ENCODE peak calls at places on chromosomes 6 and 20, in seven cellular contexts. Y is Panc1, B is cardiac muscle cell, A is transverse colon, E is brain microvascular endothelial cell, J is mesendoderm, M is H9. T is an unnamed sample.

GRCh38 chr6:107618672-107619071 is 128.8 kb downstream of the SOBP start:
- DNase-seq in Y (no peak), B (no peak), A (peak), E (no peak), J (no peak), M (no peak), T (no peak)

GRCh38 chr6:107827541-107827940 is 3.4 kb upstream of the SCML4 start:
- DNase-seq in Y (no peak), B (no peak), A (no peak), E (no peak), J (no peak), M (no peak), T (no peak)

GRCh38 chr6:54647301-54647664 is 199.3 kb upstream of the FAM83B start:
- DNase-seq in Y (no peak), B (no peak), A (no peak), E (no peak), J (no peak), M (no peak), T (no peak)

GRCh38 chr6:42720739-42721138 is 1.7 kb downstream of the PRPH2 start:
- DNase-seq in Y (no peak), B (peak), A (no peak), E (peak), J (peak), M (no peak), T (no peak)

GRCh38 chr6:90940812-90941481 is 354.1 kb upstream of the MAP3K7 start:
- DNase-seq in Y (peak), B (peak), A (no peak), E (peak), J (peak), M (no peak), T (peak)

GRCh38 chr20:37567671-37568588 is 40.3 kb upstream of the BLCAP start:
- DNase-seq in Y (no peak), B (peak), A (no peak), E (no peak), J (peak), M (no peak), T (no peak)

GRCh38 chr6:116313377-116313776 is 33.6 kb upstream of the TSPYL1 start:
- DNase-seq in Y (no peak), B (peak), A (no peak), E (no peak), J (no peak), M (no peak), T (no peak)

GRCh38 chr6:166728884-166729530 is 102.0 kb upstream of the RPS6KA2 start:
- DNase-seq in Y (no peak), B (no peak), A (no peak), E (no peak), J (no peak), M (no peak), T (no peak)

GRCh38 chr6:129521946-129522345 is 188.0 kb downstream of the ARHGAP18 start:
- DNase-seq in Y (no peak), B (no peak), A (no peak), E (no peak), J (no peak), M (no peak), T (no peak)

GRCh38 chr6:43900560-43901329 is 130.7 kb downstream of the VEGFA start:
- DNase-seq in Y (no peak), B (no peak), A (no peak), E (no peak), J (no peak), M (no peak), T (no peak)

GRCh38 chr6:31083742-31084354 is 28.5 kb downstream of the C6orf15 start:
- DNase-seq in Y (no peak), B (peak), A (peak), E (peak), J (peak), M (peak), T (peak)

GRCh38 chr6:36825996-36826395 is 13.2 kb downstream of the CPNE5 start:
- DNase-seq in Y (no peak), B (no peak), A (no peak), E (no peak), J (no peak), M (no peak), T (no peak)

GRCh38 chr6:62229231-62229630 is 56.8 kb downstream of the KHDRBS2 start:
- DNase-seq in Y (no peak), B (no peak), A (no peak), E (no peak), J (no peak), M (no peak), T (no peak)

GRCh38 chr6:82570083-82570482 is 206.5 kb downstream of the TPBG start:
- DNase-seq in Y (no peak), B (no peak), A (no peak), E (no peak), J (no peak), M (no peak), T (no peak)

GRCh38 chr6:132788658-132789397 is 9.6 kb downstream of the SLC18B1 start:
- DNase-seq in Y (no peak), B (no peak), A (no peak), E (no peak), J (peak), M (no peak), T (no peak)

GRCh38 chr6:63441266-63441956 is 121.6 kb upstream of the LGSN start:
- DNase-seq in Y (no peak), B (no peak), A (no peak), E (no peak), J (peak), M (peak), T (no peak)

GRCh38 chr20:23446505-23446904 is 6.2 kb downstream of the CST11 start:
- DNase-seq in Y (no peak), B (peak), A (peak), E (peak), J (peak), M (peak), T (peak)

DNA sequence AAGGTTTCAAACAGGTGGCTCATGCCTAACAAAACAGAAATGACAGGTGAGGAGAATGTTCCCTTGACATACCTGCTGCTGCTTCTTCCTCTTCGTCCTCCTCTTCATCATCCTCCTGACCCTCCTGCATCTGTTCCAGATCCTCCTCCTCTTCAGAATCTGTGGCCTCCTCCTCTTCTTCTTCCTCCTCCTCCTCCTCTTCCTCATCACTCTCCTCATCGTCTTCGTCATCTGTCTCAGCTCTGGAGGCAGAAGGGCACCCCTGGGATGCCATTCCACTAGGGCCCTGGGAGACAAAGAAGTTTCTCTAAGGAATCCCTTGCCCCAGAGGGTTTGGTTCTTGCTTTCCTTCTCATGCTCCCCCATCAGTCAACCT is 2.4 kb upstream of the ZBTB22 start:
- DNase-seq in Y (no peak), B (no peak), A (no peak), E (no peak), J (no peak), M (no peak), T (no peak)
- H3K27ac ChIP-seq in Y (peak), B (no peak), A (no peak), E (peak), J (no peak), M (no peak), T (no peak)

DNA sequence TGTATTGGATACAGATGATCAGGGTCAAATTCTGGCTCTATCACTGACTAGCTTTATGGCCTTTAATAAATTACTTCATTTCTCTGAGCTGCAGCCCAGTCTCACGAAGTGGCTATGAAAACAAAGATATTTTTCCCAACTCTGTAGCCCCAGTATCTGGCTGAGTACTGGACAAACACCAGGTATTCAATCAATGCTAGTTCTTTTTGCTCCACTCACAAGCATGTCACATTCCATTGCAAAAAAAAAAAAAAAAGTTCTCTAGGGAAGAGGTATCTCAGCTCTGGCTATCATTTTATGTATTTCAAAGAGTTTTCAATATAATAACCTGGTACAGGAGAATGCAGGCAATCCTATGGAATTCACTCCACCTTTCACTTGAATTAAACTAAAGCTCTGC is 3.1 kb downstream of the CHD6 start:
- DNase-seq in Y (no peak), B (no peak), A (no peak), E (no peak), J (no peak), M (no peak), T (no peak)
- H3K27ac ChIP-seq in Y (no peak), B (no peak), A (no peak), E (no peak), J (no peak), M (no peak), T (no peak)

GRCh38 chr20:45373353-45374100 is 4.6 kb downstream of the TP53TG5 start:
- DNase-seq in Y (peak), B (peak), A (peak), E (peak), J (peak), M (peak), T (peak)
- H3K27ac ChIP-seq in Y (peak), B (no peak), A (peak), E (no peak), J (no peak), M (no peak), T (no peak)

GRCh38 chr6:33415831-33416230 is 2.1 kb downstream of the CUTA start:
- DNase-seq in Y (no peak), B (no peak), A (no peak), E (no peak), J (no peak), M (no peak), T (no peak)
- H3K27ac ChIP-seq in Y (peak), B (no peak), A (peak), E (peak), J (no peak), M (no peak), T (no peak)

DNA sequence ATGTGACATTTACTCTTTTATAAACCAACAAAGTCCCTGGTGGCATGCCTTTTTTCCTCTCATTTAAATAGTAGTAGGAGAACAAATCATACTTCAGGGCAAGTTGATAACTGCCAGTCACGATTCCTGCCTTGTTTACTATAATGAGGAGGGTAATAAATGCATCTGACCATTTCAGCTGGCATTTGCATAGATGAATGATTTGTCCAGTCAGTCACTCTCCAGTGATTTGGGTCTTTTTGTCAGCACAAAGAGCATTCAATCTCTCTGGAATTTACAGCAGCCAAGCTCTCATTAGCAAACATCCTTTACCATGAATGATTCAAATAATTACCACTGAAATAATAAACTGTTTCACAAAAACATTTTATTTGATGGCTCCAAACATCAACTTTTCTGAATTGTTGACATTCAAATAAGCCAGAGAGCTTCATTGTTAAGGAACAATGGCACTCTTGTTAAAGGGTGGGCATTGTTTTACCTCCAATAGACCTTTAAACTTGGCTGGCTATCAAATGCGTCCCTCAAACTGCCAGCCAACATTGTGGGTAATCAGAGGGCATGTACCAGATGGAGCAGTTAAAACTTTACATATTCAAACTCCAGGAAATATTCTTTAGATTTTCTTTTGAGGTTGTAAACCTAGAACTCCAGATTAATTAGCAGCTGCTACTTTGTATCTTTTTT is 30.0 kb upstream of the FBXL4 start:
- DNase-seq in Y (no peak), B (no peak), A (no peak), E (no peak), J (no peak), M (no peak), T (no peak)
- H3K27ac ChIP-seq in Y (no peak), B (no peak), A (no peak), E (no peak), J (no peak), M (no peak), T (no peak)

DNA sequence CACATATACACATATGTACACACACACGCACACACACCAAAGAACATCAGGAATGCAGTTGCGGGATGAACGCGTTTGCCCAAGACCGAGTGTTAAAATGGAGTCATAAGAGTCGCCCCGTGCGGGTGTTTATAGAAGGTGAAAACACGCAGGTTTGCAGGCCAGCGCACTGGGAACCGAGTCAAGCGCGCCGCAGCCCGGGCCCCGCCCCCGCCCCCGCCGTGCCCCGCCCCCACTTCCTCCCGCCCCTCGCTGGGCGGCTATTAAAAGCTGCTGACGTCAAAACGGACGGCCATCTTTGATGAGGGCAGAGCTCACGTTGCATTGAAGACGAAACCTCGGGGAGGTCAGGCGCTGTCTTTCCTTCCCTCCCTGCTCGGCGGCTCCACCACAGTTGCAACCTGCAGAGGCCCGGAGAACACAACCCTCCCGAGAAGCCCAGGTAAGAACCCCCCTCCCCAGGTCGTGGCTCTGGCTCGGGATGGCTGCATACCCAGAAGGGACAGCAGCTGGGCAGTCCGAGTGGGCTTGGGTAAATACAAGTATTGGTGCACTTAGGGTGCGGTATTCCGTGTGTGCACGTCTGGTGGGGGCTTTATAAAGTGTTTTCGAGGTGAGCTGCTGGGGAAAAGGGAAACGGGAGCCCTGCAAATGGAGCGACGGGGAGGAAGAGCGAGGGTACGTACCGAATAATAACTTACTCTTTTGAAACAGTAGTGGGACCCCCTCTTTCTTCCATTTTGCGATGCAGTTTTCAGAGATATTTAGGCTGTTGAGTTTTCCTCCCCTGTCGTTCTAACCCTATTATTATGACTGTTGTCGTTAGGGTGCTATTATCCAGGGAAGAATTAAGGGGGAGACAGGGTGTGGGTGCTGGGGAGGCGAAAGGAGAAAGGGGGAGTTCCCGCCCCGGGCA is at the start of gene SNAP25:
- DNase-seq in Y (peak), B (peak), A (peak), E (peak), J (peak), M (peak), T (no peak)
- H3K27ac ChIP-seq in Y (no peak), B (peak), A (peak), E (no peak), J (peak), M (no peak), T (no peak)

DNA sequence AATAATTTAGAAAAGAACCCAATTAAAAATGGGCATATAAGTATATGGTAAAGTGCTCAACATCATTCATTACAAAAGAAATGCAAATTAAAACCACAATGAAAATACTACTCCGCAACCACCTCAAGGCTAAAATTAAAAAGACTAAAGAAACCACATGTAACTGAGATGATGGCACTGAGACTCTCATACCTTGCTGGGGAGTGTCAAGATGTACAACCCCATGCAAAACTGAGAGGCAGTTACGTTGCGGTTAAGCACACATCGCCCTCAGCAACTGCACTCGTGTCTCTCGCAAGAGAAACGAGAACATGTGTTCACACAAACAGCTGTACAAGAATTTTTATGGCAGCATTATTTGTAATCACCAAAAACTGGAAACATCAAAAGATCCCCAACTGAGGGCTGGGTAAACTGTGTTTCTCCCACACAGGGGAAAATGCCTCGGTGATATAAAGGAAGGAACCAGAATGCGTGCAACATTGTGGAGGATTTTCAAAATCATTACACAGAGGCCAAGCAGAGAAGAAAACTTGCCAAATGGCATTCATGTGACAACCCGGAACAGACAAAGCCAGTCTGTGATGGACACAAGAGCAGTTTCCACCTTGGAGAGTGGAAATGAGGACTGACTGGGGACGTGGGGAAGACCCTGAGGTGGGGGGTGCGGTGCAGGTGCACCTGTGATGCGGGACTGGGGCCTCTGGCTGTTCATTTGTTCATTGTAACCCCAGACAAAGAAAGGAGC is 144.9 kb downstream of the WDR27 start:
- DNase-seq in Y (no peak), B (no peak), A (peak), E (no peak), J (no peak), M (no peak), T (no peak)
- H3K27ac ChIP-seq in Y (no peak), B (no peak), A (peak), E (no peak), J (no peak), M (no peak), T (no peak)

DNA sequence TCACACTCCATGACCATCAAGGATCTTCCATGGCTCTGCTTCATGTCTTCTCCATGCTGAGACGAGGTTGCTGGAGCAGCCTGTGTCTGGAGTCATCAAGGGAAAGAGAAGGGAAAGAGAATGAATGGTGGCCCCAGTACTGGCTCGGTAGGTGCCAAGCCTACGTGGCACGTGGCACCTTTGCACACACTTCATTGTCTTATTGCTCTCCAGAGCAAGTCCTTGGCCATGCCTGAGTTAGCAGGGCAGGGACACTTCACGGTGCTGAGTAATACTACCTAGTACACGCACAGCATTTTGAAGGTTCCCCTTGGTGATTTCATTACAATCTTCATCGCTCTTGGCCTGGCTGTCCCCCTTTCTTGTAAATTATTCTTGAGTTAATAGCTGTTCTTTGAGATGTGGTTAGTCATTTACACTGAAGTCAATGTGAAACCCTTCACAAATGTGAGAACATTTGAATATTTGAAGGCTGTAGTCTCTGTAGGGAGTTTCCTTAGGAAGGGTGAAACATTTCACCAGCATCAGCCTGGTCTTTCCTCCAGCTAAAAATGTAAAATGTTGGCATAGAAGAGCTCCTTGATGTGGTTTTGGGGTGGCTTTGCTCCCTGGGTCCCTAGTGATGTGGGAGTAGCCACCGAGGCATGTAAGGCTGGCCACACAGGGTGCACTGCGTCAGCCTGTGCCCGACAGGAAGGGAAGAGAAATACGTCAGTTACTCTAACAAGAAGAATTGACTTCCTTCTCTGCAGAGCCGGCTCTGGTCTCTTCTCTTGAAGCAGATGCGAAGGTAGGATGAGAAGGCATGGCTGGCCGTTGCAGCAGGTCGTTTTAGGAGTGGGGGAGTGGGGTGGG is at the start of gene SYTL3:
- DNase-seq in Y (no peak), B (peak), A (peak), E (peak), J (no peak), M (no peak), T (no peak)
- H3K27ac ChIP-seq in Y (no peak), B (peak), A (peak), E (peak), J (no peak), M (no peak), T (no peak)

GRCh38 chr6:112177081-112177480 is 77.3 kb downstream of the LAMA4 start:
- DNase-seq in Y (no peak), B (no peak), A (no peak), E (no peak), J (no peak), M (no peak), T (no peak)
- H3K27ac ChIP-seq in Y (no peak), B (no peak), A (no peak), E (no peak), J (no peak), M (no peak), T (no peak)

T was measured in iPS DF 6.9.